ENCODE peak calls at places on chromosomes 12 and 14, in five cellular contexts. W, B, V, A and U are unnamed samples.

GRCh38 chr14:79333198-79333546 is 878.1 kb downstream of the DIO2 start:
- DNase-seq in W (no peak), B (no peak), V (no peak), A (no peak), U (no peak)

GRCh38 chr14:51318777-51319176 is 78.7 kb downstream of the TMX1 start:
- DNase-seq in W (no peak), B (no peak), V (no peak), A (no peak), U (no peak)

GRCh38 chr12:111033281-111034147 is 113.1 kb upstream of the MYL2 start:
- DNase-seq in W (peak), B (no peak), V (no peak), A (no peak), U (no peak)

GRCh38 chr14:104886690-104887622 is 21.9 kb downstream of the CEP170B start:
- DNase-seq in W (peak), B (no peak), V (no peak), A (no peak), U (no peak)

GRCh38 chr12:19739195-19739776 is 300.0 kb downstream of the AEBP2 start:
- DNase-seq in W (no peak), B (peak), V (peak), A (peak), U (no peak)

GRCh38 chr12:115174928-115175327 is 491.0 kb upstream of the TBX3 start:
- DNase-seq in W (no peak), B (no peak), V (no peak), A (peak), U (no peak)

GRCh38 chr14:23539209-23539866 is 12.2 kb downstream of the ZFHX2 start:
- DNase-seq in W (no peak), B (peak), V (peak), A (peak), U (no peak)

GRCh38 chr12:69602954-69603353 is 7.8 kb downstream of the LRRC10 start:
- DNase-seq in W (no peak), B (no peak), V (no peak), A (no peak), U (no peak)

GRCh38 chr14:76191297-76191696 is 39.6 kb downstream of the GPATCH2L start:
- DNase-seq in W (no peak), B (no peak), V (no peak), A (no peak), U (no peak)

GRCh38 chr12:2640281-2640680 is 154.5 kb upstream of the FKBP4 start:
- DNase-seq in W (no peak), B (no peak), V (no peak), A (no peak), U (no peak)